ENCODE peak calls at places on chromosomes 4 and X, in seven cellular contexts. R is HFF-Myc; E is fibroblast of pulmonary artery; M is cerebellar cortex; C is fibroblast of the aortic adventitia; A is GM23248; J is NK-92 treated with Interleukin-12 subunit alpha and Interleukin-12 subunit beta, amount 100 ng/mL, for 24 hours. Q is an unnamed sample.

GRCh38 chr4:26217961-26218676 is 102.7 kb upstream of the RBPJ start:
- DNase-seq in M (peak), E (no peak), R (no peak), J (no peak), C (peak), A (peak), Q (no peak)

GRCh38 chr4:3034231-3034630 is 40.1 kb downstream of the HTT-AS start:
- DNase-seq in R (no peak), C (no peak), M (no peak), J (no peak), A (no peak), E (no peak), Q (no peak)

GRCh38 chrX:154599531-154599930 is 14.6 kb downstream of the CTAG1A start:
- DNase-seq in E (no peak), C (no peak), A (no peak), M (no peak), R (no peak), J (no peak), Q (no peak)

GRCh38 chr4:138910914-138911336 is 104.7 kb upstream of the NOCT start:
- DNase-seq in J (no peak), A (peak), C (peak), M (peak), E (peak), R (peak), Q (no peak)

GRCh38 chrX:129728061-129728460 is 10.7 kb upstream of the XPNPEP2 start:
- DNase-seq in R (no peak), A (no peak), E (no peak), M (no peak), J (no peak), C (no peak), Q (no peak)

GRCh38 chr4:13396161-13396560 is 88.0 kb downstream of the RAB28 start:
- DNase-seq in C (no peak), M (no peak), A (no peak), E (no peak), R (no peak), J (no peak), Q (no peak)

GRCh38 chrX:80747832-80748231 is 61.8 kb downstream of the BRWD3 start:
- DNase-seq in A (peak), J (no peak), C (no peak), R (no peak), E (no peak), M (no peak), Q (no peak)

GRCh38 chr4:7398104-7398423 is 36.7 kb downstream of the PSAPL1 start:
- DNase-seq in C (no peak), A (no peak), J (no peak), M (no peak), R (peak), E (peak), Q (no peak)